ENCODE peak calls at places on chromosomes 6 and 20, in ten cellular contexts. Q, C, L, S, A, U, Y, T, J and K are unnamed samples.

GRCh38 chr20:44465001-44465560 is 10.6 kb upstream of the TTPAL start:
- DNase-seq in C (no peak), Y (no peak), A (no peak), J (no peak), U (no peak), T (no peak), L (no peak), Q (no peak), S (no peak), K (no peak)

GRCh38 chr6:10030942-10031537 is 383.8 kb downstream of the TFAP2A start:
- DNase-seq in S (no peak), L (peak; percentile 28), T (no peak), A (no peak), J (peak; percentile 81), Q (no peak), C (peak; percentile 13), Y (no peak), U (no peak), K (no peak)

GRCh38 chr20:51287628-51288413 is 254.7 kb downstream of the NFATC2 start:
- DNase-seq in S (no peak), U (no peak), L (no peak), C (no peak), A (no peak), J (no peak), T (no peak), Q (no peak), Y (no peak), K (no peak)

GRCh38 chr6:56176741-56177140 is 70.6 kb downstream of the COL21A1 start:
- DNase-seq in C (no peak), Y (no peak), A (no peak), L (no peak), T (no peak), Q (no peak), S (no peak), J (no peak), U (no peak), K (no peak)

GRCh38 chr20:63330940-63331339 is 30.2 kb downstream of the CHRNA4 start:
- DNase-seq in T (no peak), U (no peak), S (no peak), A (no peak), Q (peak; percentile 56), C (no peak), J (no peak), Y (no peak), L (no peak), K (no peak)

GRCh38 chr6:44342489-44342888 is at the start of gene SPATS1:
- DNase-seq in T (no peak), C (no peak), Q (peak; percentile 72), S (no peak), L (no peak), A (no peak), J (no peak), U (no peak), Y (no peak), K (no peak)

GRCh38 chr6:36550473-36551000 is 3.3 kb upstream of the STK38 start:
- DNase-seq in T (no peak), S (no peak), L (no peak), U (no peak), Y (no peak), C (no peak), J (peak; percentile 85), A (no peak), Q (no peak), K (no peak)

GRCh38 chr6:195861-196360 is 96.4 kb upstream of the DUSP22 start:
- DNase-seq in S (no peak), L (peak; percentile 46), C (peak; percentile 93), J (no peak), Y (no peak), U (no peak), A (no peak), T (no peak), Q (no peak), K (peak; percentile 93)

GRCh38 chr6:161168281-161168891 is 105.5 kb downstream of the AGPAT4 start:
- DNase-seq in Q (no peak), S (no peak), C (no peak), U (no peak), Y (no peak), T (peak; percentile 86), J (no peak), L (peak; percentile 96), A (no peak), K (peak; percentile 32)

GRCh38 chr20:62876826-62877728 is 15.5 kb upstream of the TCFL5 start:
- DNase-seq in A (no peak), T (no peak), Q (peak; percentile 92), S (no peak), U (no peak), J (no peak), L (no peak), Y (peak; percentile 83), C (no peak), K (no peak)

GRCh38 chr6:81978230-81978629 is 225.7 kb upstream of the TENT5A start:
- DNase-seq in S (no peak), J (no peak), T (no peak), Y (no peak), C (no peak), L (no peak), U (no peak), A (no peak), Q (no peak), K (no peak)

GRCh38 chr20:61694666-61695065 is 371.0 kb downstream of the TAF4 start:
- DNase-seq in L (no peak), J (no peak), C (no peak), T (no peak), S (no peak), U (no peak), Q (no peak), Y (no peak), A (no peak), K (no peak)

GRCh38 chr6:44811456-44811855 is 423.9 kb downstream of the CDC5L start:
- DNase-seq in A (no peak), Y (no peak), S (no peak), J (no peak), Q (no peak), T (no peak), U (no peak), C (no peak), L (no peak), K (no peak)

GRCh38 chr20:62923669-62924566 is 2.4 kb downstream of the DIDO1 start:
- DNase-seq in A (no peak), Y (no peak), Q (no peak), J (no peak), C (no peak), T (no peak), U (no peak), L (no peak), S (no peak), K (no peak)

GRCh38 chr6:84763397-84764331 is 734 bp downstream of the TBX18 start:
- DNase-seq in L (no peak), Y (peak; percentile 79), T (peak; percentile 75), Q (peak; percentile 77), S (peak; percentile 65), C (no peak), A (peak; percentile 45), U (no peak), J (no peak), K (peak; percentile 61)

GRCh38 chr6:101401792-101402617 is 8.5 kb downstream of the GRIK2 start:
- DNase-seq in T (no peak), L (no peak), S (no peak), U (no peak), Q (peak; percentile 62), Y (no peak), C (no peak), A (peak; percentile 27), J (no peak), K (no peak)

GRCh38 chr20:48759631-48760245 is 68.1 kb downstream of the PREX1 start:
- DNase-seq in A (no peak), J (no peak), U (no peak), Y (no peak), L (no peak), T (no peak), C (no peak), Q (no peak), S (no peak), K (no peak)

GRCh38 chr20:31710423-31711250 is 12.0 kb downstream of the BCL2L1 start:
- DNase-seq in C (no peak), S (no peak), Q (peak; percentile 73), J (no peak), U (no peak), A (no peak), L (no peak), Y (peak; percentile 70), T (no peak), K (no peak)

GRCh38 chr20:44720994-44721784 is 6.0 kb downstream of the CCN5 start:
- DNase-seq in U (no peak), S (no peak), J (no peak), Y (no peak), Q (peak; percentile 20), T (no peak), L (peak; percentile 79), A (no peak), C (peak; percentile 100), K (no peak)

GRCh38 chr20:13816757-13817156 is 31.9 kb downstream of the NDUFAF5 start:
- DNase-seq in U (no peak), Y (no peak), A (no peak), J (no peak), T (no peak), Q (no peak), S (no peak), C (no peak), L (no peak), K (no peak)

GRCh38 chr6:153301602-153302001 is 170.5 kb upstream of the RGS17 start:
- DNase-seq in C (no peak), Y (no peak), U (no peak), S (no peak), Q (no peak), A (peak; percentile 28), J (no peak), T (no peak), L (no peak), K (no peak)

GRCh38 chr6:138267971-138268895 is 49.9 kb upstream of the PBOV1 start:
- DNase-seq in J (no peak), U (no peak), A (no peak), T (no peak), Y (no peak), L (no peak), S (no peak), Q (no peak), C (no peak), K (no peak)

GRCh38 chr20:22924036-22924737 is 110.9 kb upstream of the SSTR4 start:
- DNase-seq in T (no peak), S (peak; percentile 18), Y (no peak), Q (peak; percentile 66), L (no peak), C (no peak), A (no peak), U (no peak), J (no peak), K (no peak)

GRCh38 chr6:56764081-56764566 is 121.4 kb upstream of the DST start:
- DNase-seq in C (peak; percentile 53), Q (no peak), L (no peak), U (no peak), A (peak; percentile 40), J (peak; percentile 67), Y (no peak), S (peak; percentile 22), T (no peak), K (no peak)

GRCh38 chr20:40689943-40690835 is 1.2 kb upstream of the MAFB start:
- DNase-seq in L (peak; percentile 70), A (peak; percentile 80), Q (peak; percentile 95), C (no peak), Y (peak; percentile 93), T (peak; percentile 65), S (peak; percentile 91), J (peak; percentile 80), U (peak; percentile 25), K (peak; percentile 78)

GRCh38 chr6:139027620-139028182 is 844 bp upstream of the ABRACL start:
- DNase-seq in Y (no peak), A (peak; percentile 45), J (peak; percentile 77), U (no peak), Q (no peak), S (peak; percentile 72), L (peak; percentile 59), T (no peak), C (peak; percentile 55), K (no peak)

GRCh38 chr6:107956586-107957164 is 1.3 kb downstream of the SEC63 start:
- DNase-seq in Y (no peak), A (no peak), J (peak; percentile 65), S (peak; percentile 15), U (no peak), T (no peak), Q (no peak), C (peak; percentile 23), L (no peak), K (no peak)

GRCh38 chr20:45934046-45934586 is 367 bp upstream of the PCIF1 start:
- DNase-seq in U (no peak), Y (no peak), L (no peak), C (peak; percentile 46), T (no peak), A (peak; percentile 54), S (peak; percentile 53), J (peak; percentile 90), Q (peak; percentile 82), K (peak; percentile 27)